ENCODE peak calls at places on chromosome 1, in ten cellular contexts. A is heart left ventricle, L is thyroid gland, Q is sigmoid colon, I is suprapubic skin, N is endothelial cell of umbilical vein, S is tibial nerve, Y is esophagus muscularis mucosa, E is adrenal gland, T is ovary. W is an unnamed sample.

GRCh38 chr1:6488602-6489382 is 2.7 kb downstream of the PLEKHG5 start:
- DNase-seq in N (no peak), Y (no peak), E (no peak), L (no peak), T (no peak), S (no peak), Q (no peak), I (no peak), A (peak), W (no peak)

GRCh38 chr1:145871994-145872411 is 13.1 kb upstream of the PIAS3 start:
- DNase-seq in N (peak), L (peak), T (peak), I (no peak), Q (peak), A (peak), Y (no peak), E (peak), S (peak), W (peak)

GRCh38 chr1:154757149-154757548 is 112.9 kb downstream of the KCNN3 start:
- DNase-seq in S (no peak), I (no peak), E (no peak), N (no peak), Y (no peak), T (no peak), A (no peak), Q (peak), L (peak), W (no peak)

GRCh38 chr1:32266926-32267645 is 16.0 kb downstream of the LCK start:
- DNase-seq in N (peak), E (no peak), I (no peak), S (no peak), L (no peak), T (no peak), Y (no peak), Q (no peak), A (no peak), W (no peak)

GRCh38 chr1:205774277-205775014 is 836 bp downstream of the RAB29 start:
- DNase-seq in I (no peak), L (peak), A (no peak), T (no peak), S (no peak), Y (no peak), E (peak), Q (no peak), N (peak), W (peak)

GRCh38 chr1:180964609-180965008 is 51.9 kb downstream of the KIAA1614 start:
- DNase-seq in A (no peak), T (no peak), L (no peak), E (no peak), Y (no peak), I (no peak), N (no peak), Q (no peak), S (no peak), W (no peak)

GRCh38 chr1:186535388-186536133 is 74.6 kb upstream of the PDC start:
- DNase-seq in L (no peak), S (no peak), T (no peak), A (no peak), Q (no peak), Y (no peak), I (no peak), E (no peak), N (peak), W (no peak)

GRCh38 chr1:170685166-170685565 is 21.2 kb downstream of the PRRX1 start:
- DNase-seq in T (no peak), A (no peak), Y (peak), Q (no peak), L (no peak), E (no peak), S (no peak), N (no peak), I (no peak), W (no peak)

GRCh38 chr1:43577647-43578542 is 47.2 kb downstream of the PTPRF start:
- DNase-seq in A (no peak), N (no peak), Y (no peak), I (no peak), L (peak), Q (no peak), T (no peak), S (no peak), E (no peak), W (no peak)

GRCh38 chr1:169238506-169238905 is 129.1 kb downstream of the NME7 start:
- DNase-seq in I (no peak), S (no peak), N (no peak), L (no peak), A (no peak), T (no peak), Y (no peak), Q (no peak), E (peak), W (no peak)

GRCh38 chr1:168465942-168466702 is 77.7 kb downstream of the XCL2 start:
- DNase-seq in Y (no peak), L (peak), E (peak), Q (peak), I (no peak), N (no peak), S (no peak), A (peak), T (no peak), W (peak)

GRCh38 chr1:226255380-226255779 is 31.9 kb downstream of the MIXL1 start:
- DNase-seq in S (no peak), Y (no peak), A (no peak), E (no peak), L (no peak), Q (no peak), N (no peak), T (no peak), I (no peak), W (no peak)

DNA sequence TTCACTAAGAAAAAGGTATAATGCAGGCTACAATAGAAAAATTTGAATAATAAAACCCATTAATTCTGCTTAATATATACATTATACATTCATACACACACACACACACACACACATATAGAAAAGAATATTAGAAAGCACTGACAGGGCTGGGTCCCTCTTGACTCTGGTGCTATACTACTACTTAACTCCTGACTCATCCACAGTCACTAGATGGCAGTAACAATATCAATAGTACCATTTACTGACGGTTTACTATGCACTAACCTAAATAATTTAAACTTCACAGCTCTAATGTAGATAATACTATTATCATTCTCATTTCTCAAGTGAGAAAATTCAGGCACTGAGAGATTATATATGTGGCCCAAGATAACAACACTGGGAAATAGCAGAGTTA is 87.5 kb downstream of the COP1 start:
- DNase-seq in S (no peak), N (peak), A (no peak), Q (no peak), L (no peak), T (no peak), Y (no peak), E (no peak), I (no peak), W (no peak)
- TF ChIP-seq CTCF in S (no peak), N (no peak), A (no peak), Q (no peak), L (no peak), T (no peak), Y (no peak), E (no peak), I (no peak), W (peak)

GRCh38 chr1:112954945-112955677 is 885 bp downstream of the SLC16A1 start:
- DNase-seq in Q (peak), N (peak), A (peak), L (peak), E (peak), S (peak), T (peak), I (no peak), Y (no peak), W (peak)
- TF ChIP-seq POLR2A in Q (no peak), N (no peak), A (no peak), L (no peak), E (no peak), S (no peak), T (no peak), I (no peak), Y (no peak), W (no peak)

DNA sequence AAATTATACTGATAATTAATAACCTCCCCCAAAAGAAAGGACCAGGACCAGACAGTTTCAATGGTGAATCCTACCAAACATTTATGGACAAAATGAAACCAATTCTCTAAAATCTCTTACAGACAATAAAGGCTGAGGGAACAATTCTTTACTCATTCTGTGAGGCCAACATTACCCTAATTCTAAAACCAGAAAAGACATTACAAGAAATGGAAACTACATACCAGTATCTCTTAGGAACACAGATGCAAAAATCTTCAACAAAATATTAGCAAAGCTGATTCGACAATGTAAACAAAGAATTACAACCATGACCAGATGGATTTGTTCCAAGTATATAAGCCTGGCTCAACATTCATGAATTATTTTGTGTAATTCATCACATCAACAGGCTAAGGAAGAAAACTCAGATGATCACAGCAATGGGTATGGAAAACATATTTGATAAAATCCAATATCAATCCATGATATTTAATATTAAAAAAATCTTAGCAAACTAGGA is 8.6 kb downstream of the TMED5 start:
- DNase-seq in S (no peak), A (no peak), Q (no peak), L (no peak), I (no peak), E (no peak), N (no peak), T (no peak), Y (no peak), W (no peak)
- TF ChIP-seq CTCF in S (no peak), A (no peak), Q (no peak), L (no peak), I (no peak), E (no peak), N (no peak), T (no peak), Y (no peak), W (no peak)

GRCh38 chr1:30734106-30734505 is 10.7 kb upstream of the MATN1 start:
- DNase-seq in Q (no peak), T (no peak), S (no peak), L (no peak), E (no peak), Y (no peak), N (no peak), I (no peak), A (no peak), W (no peak)

GRCh38 chr1:30734580-30734979 is 11.2 kb upstream of the MATN1 start:
- DNase-seq in Q (no peak), S (no peak), L (no peak), E (no peak), I (no peak), Y (no peak), A (no peak), N (no peak), T (no peak), W (no peak)

GRCh38 chr1:30733520-30733919 is 10.1 kb upstream of the MATN1 start:
- DNase-seq in E (peak), L (peak), I (no peak), Q (no peak), Y (no peak), T (no peak), S (no peak), A (no peak), N (no peak), W (no peak)

GRCh38 chr1:30735668-30736498 is 12.5 kb upstream of the MATN1 start:
- DNase-seq in Y (no peak), Q (no peak), L (no peak), S (no peak), E (no peak), T (no peak), N (no peak), I (no peak), A (no peak), W (no peak)

DNA sequence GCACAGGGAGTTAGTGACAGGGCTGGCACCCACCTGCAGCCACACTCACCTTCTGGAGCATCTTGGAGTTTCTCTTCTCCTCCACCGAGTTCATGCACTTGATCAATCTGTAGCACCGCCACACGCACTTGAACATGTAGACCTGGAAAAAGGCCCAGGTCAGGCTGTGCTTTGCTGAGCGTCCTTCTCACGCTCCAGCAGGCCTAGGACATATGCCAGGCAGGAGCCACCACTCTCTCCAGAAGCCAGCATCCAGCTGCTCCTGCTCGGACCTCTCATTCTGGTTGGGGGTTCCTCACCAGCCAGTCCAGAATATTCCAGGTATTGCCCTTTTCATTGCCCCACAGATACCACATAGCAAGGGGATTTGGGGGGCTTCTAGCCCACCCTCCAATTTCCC is 11.7 kb upstream of the MATN1 start:
- DNase-seq in A (no peak), S (no peak), N (no peak), I (no peak), T (no peak), Q (no peak), L (peak), E (no peak), Y (no peak), W (no peak)
- TF ChIP-seq POLR2A in A (no peak), S (no peak), N (no peak), I (no peak), T (no peak), Q (no peak), L (no peak), E (no peak), Y (no peak), W (no peak)

GRCh38 chr1:245363821-245364220 is 209.0 kb downstream of the KIF26B start:
- DNase-seq in T (no peak), L (no peak), I (no peak), S (no peak), A (no peak), Y (no peak), N (no peak), E (no peak), Q (no peak), W (no peak)
- TF ChIP-seq CTCF in T (no peak), L (no peak), I (no peak), S (no peak), A (no peak), Y (no peak), N (no peak), E (no peak), Q (no peak), W (no peak)

DNA sequence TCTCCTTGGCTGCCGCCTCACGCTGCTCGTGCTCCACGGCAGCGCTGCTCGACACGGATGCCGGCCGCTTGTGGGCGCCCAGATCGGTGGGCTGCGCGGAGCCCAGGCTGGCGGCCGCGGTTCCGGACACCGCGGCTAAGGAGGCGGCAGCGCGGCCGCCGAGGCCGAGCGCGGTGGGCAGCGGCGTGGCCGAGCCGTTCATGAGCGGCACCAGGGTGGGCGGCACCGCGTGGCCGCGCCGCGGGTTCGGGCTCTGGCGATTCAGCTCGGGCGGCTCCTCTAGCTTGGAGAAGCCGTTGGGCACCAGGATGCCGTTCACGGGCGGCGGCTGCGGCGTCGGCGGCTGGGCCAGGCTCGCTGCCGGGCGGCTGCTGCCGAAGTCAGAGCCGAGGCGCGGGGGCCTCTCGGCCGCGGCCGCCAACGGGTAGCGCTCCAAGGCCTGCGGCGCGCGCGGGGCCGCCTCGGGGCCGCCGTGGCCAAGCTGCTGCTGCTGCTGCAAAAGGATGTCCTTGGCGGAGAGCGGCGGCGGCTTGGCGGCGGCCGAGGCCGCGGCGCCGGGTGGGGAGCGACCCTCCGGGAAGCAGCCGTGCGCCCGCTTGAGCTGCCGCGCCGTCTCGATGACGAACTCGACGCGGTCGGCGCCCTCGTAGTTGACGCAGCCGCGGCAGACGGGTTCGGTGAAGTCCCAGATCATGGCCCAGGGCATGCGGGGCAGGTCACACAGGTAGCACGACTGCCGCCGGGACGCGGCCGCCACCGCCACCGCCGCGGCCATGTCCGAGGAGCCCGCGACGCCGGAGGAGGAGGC is 1.1 kb downstream of the IRF2BP2 start:
- DNase-seq in T (peak), Y (no peak), S (no peak), N (peak), E (peak), L (peak), Q (peak), A (peak), I (no peak), W (peak)
- TF ChIP-seq POLR2A in T (no peak), Y (peak), S (no peak), N (no peak), E (peak), L (no peak), Q (peak), A (peak), I (no peak), W (no peak)

GRCh38 chr1:109792056-109792831 is 28.5 kb upstream of the EPS8L3 start:
- DNase-seq in S (peak), T (peak), L (peak), Q (peak), A (peak), I (peak), N (peak), E (peak), Y (no peak), W (peak)

GRCh38 chr1:109790329-109790728 is 26.6 kb upstream of the EPS8L3 start:
- DNase-seq in S (no peak), T (no peak), Q (no peak), A (no peak), N (no peak), E (no peak), Y (no peak), I (no peak), L (no peak), W (no peak)

GRCh38 chr1:109791495-109792040 is 27.8 kb upstream of the EPS8L3 start:
- DNase-seq in T (peak), L (no peak), E (no peak), I (peak), Y (no peak), Q (peak), A (no peak), S (no peak), N (no peak), W (no peak)

GRCh38 chr1:109789771-109790170 is 26.0 kb upstream of the EPS8L3 start:
- DNase-seq in T (peak), L (no peak), Y (no peak), A (no peak), E (no peak), Q (peak), I (peak), S (no peak), N (no peak), W (peak)

GRCh38 chr1:109790735-109791494 is 27.2 kb upstream of the EPS8L3 start:
- DNase-seq in N (peak), A (peak), L (peak), S (no peak), I (peak), T (peak), Q (peak), Y (no peak), E (peak), W (peak)
- TF ChIP-seq CTCF in N (peak), A (peak), L (no peak), S (peak), I (peak), T (no peak), Q (no peak), Y (peak), E (peak), W (peak)

GRCh38 chr1:212035123-212035834 is at the start of the genes DTL and INTS7:
- DNase-seq in I (peak), E (peak), Q (peak), T (peak), N (peak), Y (peak), L (peak), S (peak), A (peak), W (peak)
- TF ChIP-seq POLR2A in I (peak), E (peak), Q (no peak), T (peak), N (peak), Y (no peak), L (no peak), S (peak), A (peak), W (no peak)

W was measured in Peyer's patch.